ENCODE peak calls at places on chromosomes 1 and 21, in five cellular contexts. M, A, I, O and T are unnamed samples. For H3F3A, the result is how much of the 10 kb centered on the place peaks cover.

GRCh38 chr1:218439541-218440295 is 94.6 kb downstream of the TGFB2 start:
- DNase-seq in A (no peak), I (peak), O (peak), M (no peak), T (no peak)

GRCh38 chr1:10803971-10804820 is 7.8 kb upstream of the CASZ1 start:
- DNase-seq in O (no peak), A (no peak), M (no peak), I (no peak), T (peak)

GRCh38 chr1:231636157-231636556 is 9.6 kb downstream of the DISC1 start:
- DNase-seq in I (no peak), A (no peak), M (no peak), O (peak), T (no peak)

GRCh38 chr1:36464605-36465393 is 615 bp upstream of the MRPS15 start:
- DNase-seq in O (peak), M (no peak), A (peak), I (peak), T (peak)

GRCh38 chr1:246157516-246157915 is 349.6 kb downstream of the SMYD3 start:
- DNase-seq in I (no peak), A (no peak), M (no peak), O (no peak), T (no peak)

GRCh38 chr1:244302889-244303609 is 148.7 kb downstream of the ADSS2 start:
- DNase-seq in A (no peak), O (peak), M (no peak), I (no peak), T (peak)

GRCh38 chr1:163066686-163067085 is 2.5 kb upstream of the RGS4 start:
- DNase-seq in I (no peak), M (no peak), A (no peak), O (no peak), T (no peak)

GRCh38 chr1:43039228-43040055 is 80.8 kb upstream of the SLC2A1 start:
- DNase-seq in A (no peak), I (no peak), M (no peak), O (no peak), T (no peak)

GRCh38 chr21:29064850-29065481 is 8.5 kb downstream of the CCT8 start:
- DNase-seq in O (no peak), A (peak), I (no peak), M (no peak), T (no peak)

GRCh38 chr21:33855190-33855589 is 60.4 kb downstream of the ATP5PO start:
- DNase-seq in O (no peak), I (peak), M (no peak), A (no peak), T (no peak)

GRCh38 chr1:211928993-211929637 is 98.6 kb upstream of the LPGAT1 start:
- DNase-seq in A (no peak), M (no peak), O (peak), I (peak), T (peak)

GRCh38 chr1:234478152-234478480 is 863 bp downstream of the TARBP1 start:
- DNase-seq in M (peak), I (peak), O (peak), A (peak), T (peak)

GRCh38 chr1:54787604-54788003 is 13.5 kb downstream of the TTC22 start:
- DNase-seq in A (no peak), I (no peak), O (no peak), M (no peak), T (no peak)

GRCh38 chr21:16124397-16125130 is 394.8 kb downstream of the USP25 start:
- DNase-seq in M (no peak), O (peak), A (no peak), I (peak), T (peak)

GRCh38 chr1:117605164-117605810 is 561 bp upstream of the TENT5C start:
- DNase-seq in M (peak), A (no peak), I (peak), O (peak), T (no peak)

GRCh38 chr1:61135286-61135685 is 52.9 kb downstream of the NFIA start:
- DNase-seq in M (no peak), O (no peak), I (no peak), A (no peak), T (no peak)

GRCh38 chr1:38018864-38019343 is 6.4 kb downstream of the UTP11 start:
- DNase-seq in O (peak), M (no peak), A (no peak), I (peak), T (no peak)

GRCh38 chr1:33183306-33183705 is 1.5 kb upstream of the TRIM62 start:
- DNase-seq in O (no peak), I (no peak), M (no peak), A (no peak), T (no peak)

GRCh38 chr1:51906306-51907078 is 28.0 kb upstream of the NRDC start:
- DNase-seq in A (no peak), O (peak), I (no peak), M (peak), T (no peak)

GRCh38 chr1:212466913-212467650 is 34.4 kb downstream of the NENF start:
- DNase-seq in A (no peak), M (no peak), O (no peak), I (no peak), T (peak)

GRCh38 chr1:175146535-175147213 is 45.9 kb downstream of the KIAA0040 start:
- DNase-seq in I (peak), A (peak), M (peak), O (peak), T (no peak)

GRCh38 chr1:154622503-154623039 is 14.6 kb upstream of the ADAR start:
- DNase-seq in A (no peak), M (no peak), I (no peak), O (no peak), T (no peak)

GRCh38 chr1:153612755-153613331 is at the start of gene S100A16:
- DNase-seq in I (peak), A (no peak), O (peak), M (no peak), T (peak)

GRCh38 chr1:46772571-46772970 is 26.3 kb upstream of the CYP4B1 start:
- DNase-seq in I (no peak), O (no peak), M (no peak), A (no peak), T (no peak)

GRCh38 chr1:59903136-59903754 is 23.3 kb downstream of the CYP2J2 start:
- DNase-seq in M (peak), A (peak), O (peak), I (peak), T (no peak)
- H3K4me3 ChIP-seq in M (no peak), A (peak), O (no peak), I (no peak), T (no peak)

GRCh38 chr21:34887729-34888568 is 161.2 kb downstream of the RUNX1 start:
- DNase-seq in A (peak), I (peak), M (peak), O (peak), T (peak)

GRCh38 chr21:34888569-34889286 is 160.4 kb downstream of the RUNX1 start:
- DNase-seq in A (peak), I (peak), M (peak), O (peak), T (peak)

GRCh38 chr21:34889537-34890257 is 159.4 kb downstream of the RUNX1 start:
- DNase-seq in O (peak), I (peak), A (peak), M (peak), T (peak)

GRCh38 chr21:34890258-34890723 is 158.8 kb downstream of the RUNX1 start:
- DNase-seq in O (no peak), M (no peak), I (peak), A (no peak), T (no peak)

GRCh38 chr21:34889287-34889536 is 159.9 kb downstream of the RUNX1 start:
- DNase-seq in I (peak), M (no peak), O (peak), A (peak), T (no peak)
- H2AFZ ChIP-seq in I (peak), M (no peak), O (no peak), A (peak), T (no peak)

DNA sequence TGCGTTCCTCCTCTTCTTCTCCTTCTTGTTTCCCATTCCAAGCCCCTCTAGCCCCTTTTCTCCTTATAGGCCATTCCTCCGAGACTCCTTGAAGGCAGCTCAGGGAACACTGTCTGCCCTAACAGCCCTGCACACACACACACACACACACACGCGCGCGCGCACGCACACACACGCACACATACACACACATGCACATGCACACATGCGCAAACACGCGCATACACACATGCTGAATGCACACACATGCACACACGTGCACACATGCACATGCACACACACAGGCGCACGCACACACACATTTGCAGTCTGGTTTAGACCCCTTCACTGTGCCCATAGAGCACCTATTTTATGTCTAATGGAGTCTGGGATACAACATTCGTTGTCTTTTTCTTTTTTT is 17.8 kb upstream of the CNTN2 start:
- DNase-seq in I (no peak), M (no peak), A (no peak), O (no peak), T (no peak)
- H3F3A ChIP-seq in I (under half), M (under half), A (under half), O (under half), T (under half)

DNA sequence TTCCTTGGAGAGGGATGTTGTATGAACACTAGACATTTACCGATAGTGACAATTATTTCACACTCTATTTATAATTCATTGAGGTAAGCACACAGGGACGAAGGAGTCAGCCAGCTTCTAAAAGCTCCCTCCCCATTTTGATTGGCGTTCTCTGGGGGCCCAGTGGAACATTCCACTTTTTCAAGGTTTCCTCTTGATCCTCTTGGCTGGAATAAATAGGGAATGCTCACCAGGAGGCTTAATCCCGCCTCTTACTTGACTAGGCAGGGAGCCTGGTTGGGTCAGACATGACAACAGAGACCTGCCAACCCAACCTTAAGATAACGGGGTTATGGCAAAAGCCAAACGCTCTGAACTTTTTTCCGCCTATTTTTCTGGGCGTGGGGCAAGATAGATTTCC is 974 bp downstream of the ACTN2 start:
- DNase-seq in I (peak), A (no peak), O (no peak), M (no peak), T (no peak)
- H3K4me3 ChIP-seq in I (peak), A (no peak), O (no peak), M (peak), T (no peak)

GRCh38 chr1:9401080-9401453 is 108.4 kb downstream of the SPSB1 start:
- DNase-seq in I (no peak), O (no peak), M (no peak), A (no peak), T (no peak)
- H2AFZ ChIP-seq in I (no peak), O (no peak), M (no peak), A (no peak), T (no peak)

GRCh38 chr1:205445653-205445955 is 10.2 kb downstream of the BLACAT1 start:
- DNase-seq in M (no peak), A (no peak), O (no peak), I (no peak), T (no peak)
- H3F3A ChIP-seq in M (under half), A (under half), O (under half), I (half or more), T (half or more)